ENCODE peak calls at places on chromosomes 6 and 20, in ten cellular contexts. X is hippocampal formation; G is neural progenitor cell; K is head of caudate nucleus; I is stimulated activated CD8-positive, alpha-beta memory T cell treated with anti-CD3 and anti-CD28 coated beads, Interleukin-2, amount 100 ng/mL, for 1 hour; F is NCI-H146; O is activated T-cell treated with anti-CD3 and anti-CD28 coated beads for 1 hour; Q is GM04504; P is Ammon's horn; T is uterus. W is an unnamed sample.

GRCh38 chr6:28211840-28212509 is 13.1 kb upstream of the ZSCAN9 start:
- DNase-seq in X (no peak), G (peak; percentile 38), K (no peak), I (no peak), F (peak; percentile 67), O (no peak), Q (no peak), P (no peak), T (no peak), W (no peak)

GRCh38 chr20:48096957-48097890 is 311.9 kb upstream of the SULF2 start:
- DNase-seq in X (no peak), G (no peak), K (peak; percentile 23), I (no peak), F (no peak), O (no peak), Q (no peak), P (no peak), T (no peak), W (no peak)

GRCh38 chr6:109998159-109998785 is 20.2 kb downstream of the GPR6 start:
- DNase-seq in X (no peak), G (peak; percentile 46), K (no peak), I (no peak), F (no peak), O (no peak), Q (no peak), P (no peak), T (no peak), W (no peak)

GRCh38 chr6:21227486-21227885 is 366.1 kb upstream of the SOX4 start:
- DNase-seq in X (no peak), G (no peak), K (no peak), I (no peak), F (no peak), O (no peak), Q (no peak), P (no peak), T (no peak), W (no peak)

GRCh38 chr6:75504902-75505233 is 11.3 kb upstream of the FILIP1 start:
- DNase-seq in X (no peak), G (no peak), K (no peak), I (no peak), F (no peak), O (no peak), Q (no peak), P (peak; percentile 7), T (no peak), W (peak; percentile 31)

GRCh38 chr6:161744211-161745067 is 470.6 kb upstream of the AGPAT4 start:
- DNase-seq in X (no peak), G (no peak), K (no peak), I (no peak), F (peak; percentile 47), O (no peak), Q (no peak), P (no peak), T (no peak), W (no peak)

GRCh38 chr20:34984756-34985261 is 29.1 kb downstream of the MYH7B start:
- DNase-seq in X (no peak), G (no peak), K (no peak), I (no peak), F (no peak), O (no peak), Q (no peak), P (no peak), T (no peak), W (no peak)

GRCh38 chr20:24141111-24141510 is 152.5 kb upstream of the GGTLC1 start:
- DNase-seq in X (no peak), G (no peak), K (no peak), I (no peak), F (no peak), O (no peak), Q (no peak), P (no peak), T (no peak), W (no peak)

GRCh38 chr20:57387463-57387862 is 3.7 kb upstream of the RBM38 start:
- DNase-seq in X (no peak), G (no peak), K (no peak), I (no peak), F (no peak), O (no peak), Q (no peak), P (no peak), T (no peak), W (no peak)

W was measured in DMS53.